ENCODE peak calls at places on chromosomes 2 and 18, in six cellular contexts. E is psoas muscle, L is transverse colon, A is H9, V is A549, Z is brain microvascular endothelial cell. F is an unnamed sample.
A peak's percentile ranks its signal among the peaks of the same experiment; 100 is the strongest.

GRCh38 chr2:102386867-102387541 is 31.4 kb downstream of the IL18R1 start:
- DNase-seq in E (no peak), L (no peak), A (no peak), V (no peak), Z (no peak), F (no peak)

GRCh38 chr2:214484239-214484638 is 73.4 kb downstream of the VWC2L start:
- DNase-seq in E (no peak), L (no peak), A (no peak), V (no peak), Z (no peak), F (no peak)

GRCh38 chr18:12401881-12402280 is 5.8 kb upstream of the PRELID3A start:
- DNase-seq in E (no peak), L (no peak), A (no peak), V (no peak), Z (no peak), F (no peak)

GRCh38 chr18:54444309-54444914 is 86.7 kb downstream of the C18orf54 start:
- DNase-seq in E (no peak), L (peak; percentile 78), A (peak; percentile 78), V (peak; percentile 6), Z (peak; percentile 68), F (no peak)

GRCh38 chr18:77255426-77256105 is 5.9 kb downstream of the GALR1 start:
- DNase-seq in E (no peak), L (no peak), A (no peak), V (no peak), Z (no peak), F (no peak)

GRCh38 chr2:159454185-159454584 is 162.2 kb downstream of the BAZ2B start:
- DNase-seq in E (no peak), L (no peak), A (no peak), V (no peak), Z (peak; percentile 1), F (no peak)

GRCh38 chr2:168234407-168235085 is 12.8 kb downstream of the STK39 start:
- DNase-seq in E (no peak), L (no peak), A (no peak), V (no peak), Z (no peak), F (no peak)

GRCh38 chr2:197024206-197024605 is 97.7 kb upstream of the PGAP1 start:
- DNase-seq in E (no peak), L (peak; percentile 19), A (no peak), V (no peak), Z (no peak), F (no peak)

GRCh38 chr2:102033750-102034682 is 42.3 kb downstream of the IL1R2 start:
- DNase-seq in E (no peak), L (no peak), A (no peak), V (no peak), Z (no peak), F (no peak)

GRCh38 chr18:49098386-49098785 is 147.6 kb upstream of the SMAD7 start:
- DNase-seq in E (no peak), L (no peak), A (no peak), V (no peak), Z (no peak), F (no peak)

GRCh38 chr2:9191044-9191481 is 15.5 kb upstream of the ASAP2 start:
- DNase-seq in E (peak; percentile 84), L (peak; percentile 53), A (peak; percentile 46), V (no peak), Z (peak; percentile 84), F (peak; percentile 63)

GRCh38 chr2:25332571-25332970 is 9.2 kb downstream of the DNMT3A start:
- DNase-seq in E (peak; percentile 56), L (no peak), A (no peak), V (no peak), Z (no peak), F (no peak)

GRCh38 chr2:60583604-60584003 is 30.1 kb upstream of the BCL11A start:
- DNase-seq in E (no peak), L (no peak), A (no peak), V (no peak), Z (no peak), F (no peak)

GRCh38 chr2:232898592-232899541 is 28.8 kb downstream of the SNORC start:
- DNase-seq in E (no peak), L (no peak), A (no peak), V (no peak), Z (peak; percentile 68), F (no peak)

GRCh38 chr2:140714586-140714985 is 1416.2 kb downstream of the LRP1B start:
- DNase-seq in E (no peak), L (no peak), A (no peak), V (no peak), Z (no peak), F (no peak)

GRCh38 chr2:32009479-32010256 is 1.1 kb downstream of the MEMO1 start:
- DNase-seq in E (peak; percentile 67), L (peak; percentile 42), A (peak; percentile 34), V (no peak), Z (peak; percentile 7), F (peak; percentile 51)

GRCh38 chr2:120261387-120262006 is 8.8 kb downstream of the RALB start:
- DNase-seq in E (no peak), L (no peak), A (no peak), V (no peak), Z (no peak), F (no peak)

GRCh38 chr2:168601739-168602138 is 145.7 kb downstream of the CERS6 start:
- DNase-seq in E (no peak), L (no peak), A (no peak), V (no peak), Z (no peak), F (no peak)

GRCh38 chr2:178870703-178871102 is 63.5 kb upstream of the TTN start:
- DNase-seq in E (no peak), L (no peak), A (no peak), V (no peak), Z (peak; percentile 53), F (no peak)

GRCh38 chr2:207887570-207887969 is 117.9 kb upstream of the FZD5 start:
- DNase-seq in E (no peak), L (no peak), A (no peak), V (no peak), Z (no peak), F (no peak)

GRCh38 chr2:23417310-23417709 is 32.3 kb downstream of the KLHL29 start:
- DNase-seq in E (no peak), L (no peak), A (no peak), V (no peak), Z (no peak), F (no peak)

GRCh38 chr2:55047677-55048299 is 2.5 kb downstream of the RTN4 start:
- DNase-seq in E (no peak), L (no peak), A (no peak), V (no peak), Z (no peak), F (no peak)

GRCh38 chr2:151192681-151193080 is 69.0 kb downstream of the RBM43 start:
- DNase-seq in E (no peak), L (no peak), A (no peak), V (no peak), Z (no peak), F (no peak)

GRCh38 chr2:40668435-40668834 is 216.5 kb upstream of the SLC8A1 start:
- DNase-seq in E (no peak), L (no peak), A (no peak), V (no peak), Z (peak; percentile 25), F (no peak)

GRCh38 chr2:206085742-206086445 is at the start of gene INO80D:
- DNase-seq in E (peak; percentile 86), L (peak; percentile 83), A (peak; percentile 73), V (peak; percentile 59), Z (peak; percentile 80), F (peak; percentile 92)
- TF ChIP-seq CTCF in E (peak; percentile 40), L (peak; percentile 44), A (peak; percentile 61), V (peak; percentile 16), Z (peak; percentile 71), F (no peak)

GRCh38 chr2:152578573-152578972 is 138.7 kb downstream of the PRPF40A start:
- DNase-seq in E (no peak), L (no peak), A (no peak), V (no peak), Z (no peak), F (no peak)

GRCh38 chr2:152583512-152584188 is 133.6 kb downstream of the PRPF40A start:
- DNase-seq in E (no peak), L (no peak), A (no peak), V (no peak), Z (no peak), F (no peak)

GRCh38 chr2:152582081-152582480 is 135.2 kb downstream of the PRPF40A start:
- DNase-seq in E (no peak), L (no peak), A (no peak), V (no peak), Z (no peak), F (no peak)

GRCh38 chr2:152581360-152581759 is 135.9 kb downstream of the PRPF40A start:
- DNase-seq in E (no peak), L (no peak), A (no peak), V (no peak), Z (no peak), F (peak; percentile 57)

GRCh38 chr2:152580722-152581121 is 136.5 kb downstream of the PRPF40A start:
- DNase-seq in E (no peak), L (no peak), A (no peak), V (no peak), Z (no peak), F (no peak)
- H3K27ac ChIP-seq in E (no peak overlapping the region), L (no peak overlapping the region), A (no peak overlapping the region), V (no peak overlapping the region), Z (no peak overlapping the region), F (no peak overlapping the region)

GRCh38 chr2:51505533-51505932 is 473.6 kb upstream of the NRXN1 start:
- DNase-seq in E (no peak), L (no peak), A (peak; percentile 63), V (no peak), Z (no peak), F (no peak)
- TF ChIP-seq CTCF in E (no peak), L (no peak), A (peak; percentile 55), V (no peak), Z (peak; percentile 11), F (no peak)

GRCh38 chr2:128372621-128373341 is 54.1 kb upstream of the HS6ST1 start:
- DNase-seq in E (no peak), L (no peak), A (no peak), V (no peak), Z (no peak), F (no peak)

GRCh38 chr2:128370468-128371247 is 52.0 kb upstream of the HS6ST1 start:
- DNase-seq in E (peak; percentile 26), L (peak; percentile 2), A (no peak), V (no peak), Z (no peak), F (no peak)

GRCh38 chr2:128373346-128374000 is 54.8 kb upstream of the HS6ST1 start:
- DNase-seq in E (no peak), L (no peak), A (no peak), V (no peak), Z (no peak), F (no peak)

GRCh38 chr2:128371248-128371630 is 52.6 kb upstream of the HS6ST1 start:
- DNase-seq in E (no peak), L (no peak), A (no peak), V (no peak), Z (no peak), F (no peak)

DNA sequence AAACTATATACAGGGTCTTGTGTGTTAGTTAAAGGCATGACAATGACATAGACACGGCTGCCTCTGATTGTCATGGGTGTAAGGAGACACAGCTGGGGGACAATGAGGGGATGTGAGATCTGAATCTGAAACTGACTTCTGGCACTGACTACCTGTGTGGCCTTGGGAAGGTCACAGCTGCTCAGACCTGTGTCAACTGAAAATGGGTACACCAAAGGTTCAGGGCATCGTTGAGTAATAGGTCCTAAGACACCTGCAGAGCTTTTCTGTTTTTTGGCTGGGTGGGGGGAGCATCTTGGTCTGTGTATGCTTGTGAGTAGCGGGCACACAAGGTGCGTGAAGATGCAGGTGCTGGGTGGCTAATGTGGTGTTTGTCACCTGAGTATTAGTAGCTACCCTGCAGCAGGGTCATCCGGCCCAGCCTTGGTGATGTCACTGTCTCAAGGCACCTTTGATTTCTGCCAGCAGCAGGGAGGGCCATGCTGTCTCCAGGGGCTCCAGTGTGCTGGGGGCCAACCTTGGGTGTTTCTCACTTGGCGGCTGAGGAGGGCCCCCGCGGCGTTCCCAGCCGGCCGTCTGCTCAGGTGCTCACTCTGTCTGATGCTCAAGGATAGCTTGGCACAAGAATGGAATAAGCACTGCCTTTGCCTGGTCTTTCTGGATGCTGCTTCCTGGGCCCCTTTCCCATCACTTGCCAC is 53.1 kb upstream of the HS6ST1 start:
- DNase-seq in E (no peak), L (peak; percentile 5), A (no peak), V (no peak), Z (no peak), F (no peak)
- H3K27ac ChIP-seq in E (no peak overlapping the region), L (no peak overlapping the region), A (no peak overlapping the region), V (no peak overlapping the region), Z (no peak overlapping the region), F (no peak overlapping the region)